ENCODE peak calls at places on chromosomes 6 and 20, in seven cellular contexts. O is adrenal gland, W is IMR-90, I is sigmoid colon, P is right lobe of liver, B is Peyer's patch, Z is transverse colon. Q is an unnamed sample.

GRCh38 chr6:104909140-104909525 is 47.8 kb upstream of the LIN28B start:
- DNase-seq in O (no peak), W (no peak), I (no peak), P (no peak), B (no peak), Z (no peak), Q (no peak)

GRCh38 chr20:44653536-44653935 is 2.0 kb upstream of the ADA start:
- DNase-seq in O (no peak), W (no peak), I (no peak), P (no peak), B (no peak), Z (no peak), Q (no peak)

GRCh38 chr20:4046926-4047325 is 31.6 kb upstream of the RNF24 start:
- DNase-seq in O (no peak), W (no peak), I (no peak), P (no peak), B (no peak), Z (no peak), Q (no peak)

GRCh38 chr20:51360451-51361230 is 181.9 kb downstream of the NFATC2 start:
- DNase-seq in O (no peak), W (peak; percentile 100), I (peak; percentile 37), P (no peak), B (no peak), Z (no peak), Q (no peak)

GRCh38 chr6:44446626-44447297 is 59.3 kb downstream of the CDC5L start:
- DNase-seq in O (no peak), W (peak; percentile 93), I (no peak), P (no peak), B (no peak), Z (no peak), Q (no peak)

GRCh38 chr6:136403166-136403980 is 113.7 kb upstream of the BCLAF1 start:
- DNase-seq in O (peak; percentile 78), W (peak; percentile 97), I (no peak), P (no peak), B (no peak), Z (no peak), Q (no peak)

GRCh38 chr6:89351632-89352328 is 742 bp downstream of the UBE2J1 start:
- DNase-seq in O (no peak), W (no peak), I (no peak), P (no peak), B (no peak), Z (no peak), Q (no peak)

GRCh38 chr6:44309631-44310030 is 3.5 kb downstream of the AARS2 start:
- DNase-seq in O (no peak), W (no peak), I (no peak), P (no peak), B (peak; percentile 70), Z (no peak), Q (no peak)

GRCh38 chr20:57251344-57251743 is 15.1 kb downstream of the BMP7 start:
- DNase-seq in O (no peak), W (no peak), I (no peak), P (no peak), B (no peak), Z (no peak), Q (no peak)

GRCh38 chr20:53990768-53991472 is 79.5 kb downstream of the BCAS1 start:
- DNase-seq in O (no peak), W (no peak), I (no peak), P (no peak), B (no peak), Z (no peak), Q (no peak)

GRCh38 chr20:18004389-18005031 is 35.7 kb downstream of the MGME1 start:
- DNase-seq in O (peak; percentile 60), W (peak; percentile 68), I (no peak), P (no peak), B (peak; percentile 48), Z (peak; percentile 6), Q (no peak)

GRCh38 chr6:106730672-106731071 is 101.3 kb downstream of the QRSL1 start:
- DNase-seq in O (no peak), W (no peak), I (no peak), P (no peak), B (no peak), Z (no peak), Q (peak; percentile 56)

GRCh38 chr6:105320766-105321165 is 82.1 kb downstream of the PREP start:
- DNase-seq in O (no peak), W (no peak), I (no peak), P (no peak), B (no peak), Z (no peak), Q (peak; percentile 51)

GRCh38 chr20:37868998-37869861 is 33.7 kb upstream of the VSTM2L start:
- DNase-seq in O (no peak), W (no peak), I (no peak), P (no peak), B (no peak), Z (no peak), Q (no peak)

GRCh38 chr20:46903937-46904336 is 9.3 kb downstream of the EYA2 start:
- DNase-seq in O (no peak), W (no peak), I (no peak), P (no peak), B (no peak), Z (no peak), Q (no peak)

GRCh38 chr6:16903470-16903869 is 142.2 kb upstream of the ATXN1 start:
- DNase-seq in O (no peak), W (peak; percentile 83), I (no peak), P (no peak), B (no peak), Z (no peak), Q (peak; percentile 18)

GRCh38 chr6:36289281-36290018 is 19.6 kb downstream of the PNPLA1 start:
- DNase-seq in O (no peak), W (no peak), I (no peak), P (no peak), B (no peak), Z (no peak), Q (no peak)

GRCh38 chr6:152897807-152898399 is 84.9 kb downstream of the FBXO5 start:
- DNase-seq in O (peak; percentile 78), W (peak; percentile 46), I (peak; percentile 64), P (peak; percentile 76), B (peak; percentile 74), Z (peak; percentile 60), Q (peak; percentile 73)

GRCh38 chr6:98845201-98846020 is 11.0 kb downstream of the POU3F2 start:
- DNase-seq in O (peak; percentile 90), W (peak; percentile 78), I (peak; percentile 82), P (peak; percentile 71), B (peak; percentile 83), Z (peak; percentile 70), Q (peak; percentile 78)

GRCh38 chr6:167148997-167149396 is 8.8 kb downstream of the GPR31 start:
- DNase-seq in O (no peak), W (no peak), I (no peak), P (no peak), B (no peak), Z (no peak), Q (no peak)

GRCh38 chr6:155693573-155694428 is 238.2 kb upstream of the NOX3 start:
- DNase-seq in O (no peak), W (no peak), I (no peak), P (no peak), B (peak; percentile 47), Z (peak; percentile 49), Q (peak; percentile 62)

DNA sequence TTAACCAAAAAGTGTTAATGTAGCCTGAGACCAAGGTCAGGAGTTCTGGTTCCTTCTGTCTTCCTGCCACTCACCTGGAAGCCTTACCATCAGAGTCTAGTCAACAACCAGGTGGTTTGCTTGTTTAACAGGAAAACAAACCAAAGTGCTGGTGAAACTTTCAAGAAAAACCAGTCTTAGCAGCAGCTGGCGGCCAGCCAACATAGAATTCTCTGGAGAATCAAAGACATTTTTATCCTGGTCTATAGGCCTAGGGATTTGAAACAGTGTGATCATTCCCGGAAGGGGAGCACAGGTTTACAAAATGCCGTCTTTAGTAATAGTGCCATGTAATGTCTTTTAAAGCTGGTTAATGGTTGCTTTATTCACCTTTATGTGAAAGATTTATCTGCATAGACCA is 146.6 kb upstream of the AKIRIN2 start:
- DNase-seq in O (no peak), W (no peak), I (no peak), P (no peak), B (no peak), Z (peak; percentile 31), Q (peak; percentile 14)
- H3K4me1 ChIP-seq in O (no peaks in the 10 kb centered on the region), W (no peaks in the 10 kb centered on the region), I (no peaks in the 10 kb centered on the region), P (no peaks in the 10 kb centered on the region), B (no peaks in the 10 kb centered on the region), Z (no peaks in the 10 kb centered on the region), Q (no peaks in the 10 kb centered on the region)

GRCh38 chr6:62808575-62809293 is 402.5 kb upstream of the FKBP1C start:
- DNase-seq in O (no peak), W (no peak), I (no peak), P (no peak), B (no peak), Z (peak; percentile 8), Q (peak; percentile 5)
- TF ChIP-seq POLR2A in O (no peak), W (no peak), I (no peak), P (no peak), B (no peak), Z (no peak), Q (no peak)

GRCh38 chr6:56850618-56851017 is 104.3 kb upstream of the BEND6 start:
- DNase-seq in O (no peak), W (no peak), I (no peak), P (no peak), B (no peak), Z (no peak), Q (no peak)

GRCh38 chr6:56845027-56845426 is 109.9 kb upstream of the BEND6 start:
- DNase-seq in O (no peak), W (no peak), I (no peak), P (no peak), B (no peak), Z (no peak), Q (no peak)

GRCh38 chr6:56851104-56851503 is 103.8 kb upstream of the BEND6 start:
- DNase-seq in O (no peak), W (peak; percentile 74), I (no peak), P (no peak), B (no peak), Z (no peak), Q (no peak)

GRCh38 chr6:56849876-56850275 is 105.0 kb upstream of the BEND6 start:
- DNase-seq in O (no peak), W (peak; percentile 81), I (no peak), P (no peak), B (no peak), Z (no peak), Q (no peak)

GRCh38 chr6:56848105-56848504 is 106.8 kb upstream of the BEND6 start:
- DNase-seq in O (no peak), W (no peak), I (no peak), P (no peak), B (no peak), Z (no peak), Q (no peak)
- H3K4me1 ChIP-seq in O (peaks cover 15% of the 10 kb centered on the region), W (peaks cover 16% of the 10 kb centered on the region), I (no peaks in the 10 kb centered on the region), P (peaks cover 19% of the 10 kb centered on the region), B (no peaks in the 10 kb centered on the region), Z (peaks cover 4% of the 10 kb centered on the region), Q (peaks cover 8% of the 10 kb centered on the region)

GRCh38 chr6:118890997-118891790 is 2.8 kb upstream of the ASF1A start:
- DNase-seq in O (no peak), W (no peak), I (no peak), P (no peak), B (no peak), Z (no peak), Q (no peak)
- TF ChIP-seq POLR2A in O (no peak), W (no peak), I (no peak), P (no peak), B (no peak), Z (no peak), Q (no peak)